ENCODE peak calls at places on chromosome 7, in ten cellular contexts. A, N, Q, R, U, B, X, G, O and F are unnamed samples.

GRCh38 chr7:45033261-45033930 is 33.4 kb downstream of the CCM2 start:
- DNase-seq in A (no peak), N (no peak), Q (no peak), R (peak; percentile 88), U (no peak), B (no peak), X (no peak), G (no peak), O (no peak), F (no peak)

GRCh38 chr7:149685455-149685854 is 87.9 kb downstream of the ZNF467 start:
- DNase-seq in A (no peak), N (no peak), Q (no peak), R (no peak), U (no peak), B (no peak), X (no peak), G (no peak), O (no peak), F (no peak)

GRCh38 chr7:44581426-44581906 is 565 bp downstream of the TMED4 start:
- DNase-seq in A (no peak), N (no peak), Q (no peak), R (no peak), U (no peak), B (no peak), X (peak; percentile 35), G (peak; percentile 34), O (peak; percentile 77), F (no peak)

GRCh38 chr7:50359995-50360925 is 55.7 kb downstream of the IKZF1 start:
- DNase-seq in A (no peak), N (no peak), Q (no peak), R (no peak), U (no peak), B (no peak), X (peak; percentile 80), G (no peak), O (no peak), F (no peak)

GRCh38 chr7:11612737-11613136 is 219.3 kb downstream of the THSD7A start:
- DNase-seq in A (no peak), N (no peak), Q (no peak), R (no peak), U (no peak), B (no peak), X (no peak), G (no peak), O (peak; percentile 37), F (no peak)

GRCh38 chr7:116322541-116322940 is 112.2 kb downstream of the TES start:
- DNase-seq in A (no peak), N (no peak), Q (no peak), R (no peak), U (no peak), B (no peak), X (no peak), G (no peak), O (no peak), F (no peak)

GRCh38 chr7:113521468-113521867 is 397.3 kb downstream of the PPP1R3A start:
- DNase-seq in A (no peak), N (no peak), Q (no peak), R (no peak), U (no peak), B (no peak), X (no peak), G (no peak), O (no peak), F (no peak)

GRCh38 chr7:1425292-1426136 is 33.8 kb downstream of the MICALL2 start:
- DNase-seq in A (no peak), N (no peak), Q (no peak), R (no peak), U (no peak), B (no peak), X (no peak), G (peak; percentile 44), O (no peak), F (peak; percentile 76)

GRCh38 chr7:35482231-35482630 is 212.7 kb downstream of the HERPUD2 start:
- DNase-seq in A (peak; percentile 9), N (no peak), Q (no peak), R (no peak), U (no peak), B (no peak), X (no peak), G (peak; percentile 82), O (no peak), F (no peak)

GRCh38 chr7:118079369-118079768 is 104.6 kb upstream of the LSM8 start:
- DNase-seq in A (no peak), N (no peak), Q (no peak), R (peak; percentile 45), U (no peak), B (no peak), X (no peak), G (no peak), O (no peak), F (no peak)

GRCh38 chr7:131336956-131337355 is 9.3 kb downstream of the MKLN1 start:
- DNase-seq in A (no peak), N (no peak), Q (no peak), R (peak; percentile 31), U (no peak), B (no peak), X (no peak), G (no peak), O (peak; percentile 19), F (no peak)

GRCh38 chr7:14888904-14889482 is 13.6 kb downstream of the DGKB start:
- DNase-seq in A (no peak), N (no peak), Q (no peak), R (no peak), U (no peak), B (no peak), X (no peak), G (no peak), O (no peak), F (no peak)

GRCh38 chr7:129825005-129825553 is 127.7 kb downstream of the UBE2H start:
- DNase-seq in A (peak; percentile 59), N (peak; percentile 82), Q (no peak), R (peak; percentile 90), U (peak; percentile 91), B (no peak), X (peak; percentile 43), G (peak; percentile 73), O (peak; percentile 76), F (peak; percentile 86)

GRCh38 chr7:20323587-20323986 is 7.1 kb upstream of the ITGB8 start:
- DNase-seq in A (no peak), N (no peak), Q (no peak), R (no peak), U (no peak), B (no peak), X (no peak), G (no peak), O (no peak), F (no peak)

GRCh38 chr7:27549621-27550020 is 113.1 kb downstream of the HIBADH start:
- DNase-seq in A (no peak), N (no peak), Q (no peak), R (no peak), U (no peak), B (no peak), X (no peak), G (no peak), O (no peak), F (no peak)

GRCh38 chr7:21946228-21946709 is 570 bp upstream of the CDCA7L start:
- DNase-seq in A (no peak), N (no peak), Q (no peak), R (no peak), U (no peak), B (no peak), X (no peak), G (no peak), O (no peak), F (no peak)

GRCh38 chr7:129951076-129952011 is 1.4 kb downstream of the UBE2H start:
- DNase-seq in A (peak; percentile 32), N (peak; percentile 19), Q (no peak), R (no peak), U (no peak), B (peak; percentile 18), X (no peak), G (no peak), O (peak; percentile 16), F (no peak)

GRCh38 chr7:99362801-99363200 is 11.7 kb upstream of the ARPC1B start:
- DNase-seq in A (no peak), N (no peak), Q (peak; percentile 70), R (no peak), U (peak; percentile 9), B (no peak), X (no peak), G (no peak), O (no peak), F (no peak)

GRCh38 chr7:81120803-81121202 is 202.0 kb upstream of the SEMA3C start:
- DNase-seq in A (peak; percentile 18), N (peak; percentile 32), Q (no peak), R (no peak), U (no peak), B (no peak), X (no peak), G (no peak), O (no peak), F (no peak)

GRCh38 chr7:37709631-37710509 is 26.3 kb downstream of the GPR141 start:
- DNase-seq in A (no peak), N (no peak), Q (no peak), R (no peak), U (no peak), B (no peak), X (no peak), G (no peak), O (peak; percentile 87), F (no peak)

GRCh38 chr7:101814996-101815825 is 2.2 kb upstream of the CUX1 start:
- DNase-seq in A (peak; percentile 72), N (peak; percentile 26), Q (no peak), R (peak; percentile 22), U (peak; percentile 83), B (no peak), X (peak; percentile 12), G (peak; percentile 41), O (peak; percentile 53), F (peak; percentile 88)